ENCODE peak calls at places on chromosomes 11 and 22, in four cellular contexts. U is GM23248, X is hippocampal formation, G is Calu3. L is an unnamed sample.
A peak's percentile ranks its signal among the peaks of the same experiment; 100 is the strongest.

GRCh38 chr11:121881806-121882205 is 234.2 kb downstream of the BLID start:
- DNase-seq in U (peak; percentile 84), X (no peak), G (no peak), L (no peak)

GRCh38 chr22:49091451-49091850 is 736.2 kb downstream of the BRD1 start:
- DNase-seq in U (no peak), X (no peak), G (no peak), L (no peak)

GRCh38 chr11:95138448-95138847 is 48.8 kb downstream of the ENDOD1 start:
- DNase-seq in U (peak; percentile 54), X (peak; percentile 60), G (no peak), L (no peak)

GRCh38 chr11:75352417-75353206 is 1.2 kb upstream of the ARRB1 start:
- DNase-seq in U (peak; percentile 49), X (no peak), G (peak; percentile 32), L (no peak)

GRCh38 chr22:25898707-25899365 is 156.8 kb downstream of the MYO18B start:
- DNase-seq in U (no peak), X (no peak), G (no peak), L (peak; percentile 8)

GRCh38 chr11:96338910-96339703 is 3.9 kb downstream of the MAML2 start:
- DNase-seq in U (peak; percentile 91), X (peak; percentile 96), G (no peak), L (no peak)

GRCh38 chr22:45604239-45604711 is 67.4 kb upstream of the ATXN10 start:
- DNase-seq in U (peak; percentile 68), X (no peak), G (no peak), L (peak; percentile 80)

GRCh38 chr11:46300270-46300669 is 22.8 kb downstream of the CREB3L1 start:
- DNase-seq in U (no peak), X (no peak), G (no peak), L (no peak)

GRCh38 chr11:73426184-73426845 is 50.1 kb downstream of the RELT start:
- DNase-seq in U (peak; percentile 24), X (peak; percentile 11), G (no peak), L (no peak)

GRCh38 chr22:26722159-26722558 is 64.8 kb downstream of the MIAT start:
- DNase-seq in U (peak; percentile 85), X (no peak), G (no peak), L (no peak)

GRCh38 chr11:119774180-119774763 is 45.3 kb upstream of the NECTIN1 start:
- DNase-seq in U (peak; percentile 54), X (no peak), G (peak; percentile 7), L (peak; percentile 18)

GRCh38 chr22:50622723-50623327 is 5.1 kb downstream of the ARSA start:
- DNase-seq in U (no peak), X (no peak), G (peak; percentile 83), L (no peak)

GRCh38 chr11:122721964-122722266 is 66.4 kb downstream of the UBASH3B start:
- DNase-seq in U (peak; percentile 77), X (no peak), G (no peak), L (no peak)

L was measured in Caki2.